ENCODE peak calls at places on chromosomes 5 and 9, in eight cellular contexts. One of them, this sample, is unnamed.

GRCh38 chr5:171705036-171705435 is 80.6 kb upstream of the SMIM23 start:
- DNase-seq in T-helper 2 cell: no peak
- DNase-seq in progenitor cell of endocrine pancreas: no peak
- DNase-seq in GM12892: no peak
- DNase-seq in OCI-M1: no peak
- DNase-seq in WTC11: no peak
- DNase-seq in effector memory CD8-positive, alpha-beta T cell: no peak
- DNase-seq in pons: no peak
- DNase-seq in this sample: no peak

GRCh38 chr9:21995652-21996275 is 1.2 kb downstream of the CDKN2B-AS1 start:
- DNase-seq in T-helper 2 cell: peak; percentile 20
- DNase-seq in effector memory CD8-positive, alpha-beta T cell: no peak
- DNase-seq in progenitor cell of endocrine pancreas: peak; percentile 33
- DNase-seq in OCI-M1: peak; percentile 63
- DNase-seq in WTC11: peak; percentile 49
- DNase-seq in GM12892: peak; percentile 18
- DNase-seq in pons: no peak
- DNase-seq in this sample: peak; percentile 58

GRCh38 chr5:176736271-176736965 is 73.9 kb upstream of the UNC5A start:
- DNase-seq in WTC11: peak; percentile 4
- DNase-seq in pons: no peak
- DNase-seq in GM12892: no peak
- DNase-seq in OCI-M1: no peak
- DNase-seq in progenitor cell of endocrine pancreas: no peak
- DNase-seq in T-helper 2 cell: no peak
- DNase-seq in effector memory CD8-positive, alpha-beta T cell: no peak
- DNase-seq in this sample: no peak

GRCh38 chr5:135215617-135215995 is 181.6 kb upstream of the PITX1 start:
- DNase-seq in effector memory CD8-positive, alpha-beta T cell: no peak
- DNase-seq in OCI-M1: no peak
- DNase-seq in progenitor cell of endocrine pancreas: no peak
- DNase-seq in WTC11: no peak
- DNase-seq in GM12892: no peak
- DNase-seq in T-helper 2 cell: no peak
- DNase-seq in pons: no peak
- DNase-seq in this sample: no peak

GRCh38 chr9:83962165-83962564 is 17.9 kb downstream of the HNRNPK start:
- DNase-seq in pons: no peak
- DNase-seq in OCI-M1: peak; percentile 44
- DNase-seq in progenitor cell of endocrine pancreas: no peak
- DNase-seq in effector memory CD8-positive, alpha-beta T cell: no peak
- DNase-seq in WTC11: no peak
- DNase-seq in GM12892: no peak
- DNase-seq in T-helper 2 cell: no peak
- DNase-seq in this sample: peak; percentile 64

GRCh38 chr9:4547016-4547415 is 56.7 kb downstream of the SLC1A1 start:
- DNase-seq in GM12892: no peak
- DNase-seq in T-helper 2 cell: no peak
- DNase-seq in WTC11: no peak
- DNase-seq in progenitor cell of endocrine pancreas: no peak
- DNase-seq in effector memory CD8-positive, alpha-beta T cell: no peak
- DNase-seq in OCI-M1: peak; percentile 95
- DNase-seq in pons: no peak
- DNase-seq in this sample: peak; percentile 52

GRCh38 chr5:149526855-149527590 is 24.2 kb downstream of the CSNK1A1 start:
- DNase-seq in GM12892: no peak
- DNase-seq in progenitor cell of endocrine pancreas: no peak
- DNase-seq in OCI-M1: peak; percentile 11
- DNase-seq in T-helper 2 cell: no peak
- DNase-seq in effector memory CD8-positive, alpha-beta T cell: no peak
- DNase-seq in WTC11: no peak
- DNase-seq in pons: no peak
- DNase-seq in this sample: no peak

GRCh38 chr9:129641751-129642585 is at the start of gene ASB6:
- DNase-seq in GM12892: peak; percentile 100
- DNase-seq in pons: peak; percentile 91
- DNase-seq in WTC11: peak; percentile 99
- DNase-seq in T-helper 2 cell: peak; percentile 84
- DNase-seq in effector memory CD8-positive, alpha-beta T cell: peak; percentile 93
- DNase-seq in OCI-M1: peak; percentile 98
- DNase-seq in progenitor cell of endocrine pancreas: peak; percentile 100
- DNase-seq in this sample: peak; percentile 97

GRCh38 chr9:37503736-37504135 is 18.0 kb downstream of the POLR1E start:
- DNase-seq in effector memory CD8-positive, alpha-beta T cell: peak; percentile 35
- DNase-seq in OCI-M1: no peak
- DNase-seq in GM12892: no peak
- DNase-seq in progenitor cell of endocrine pancreas: no peak
- DNase-seq in WTC11: no peak
- DNase-seq in pons: no peak
- DNase-seq in T-helper 2 cell: peak; percentile 86
- DNase-seq in this sample: no peak

GRCh38 chr9:129584136-129584535 is 36.8 kb downstream of the C9orf50 start:
- DNase-seq in T-helper 2 cell: peak; percentile 52
- DNase-seq in effector memory CD8-positive, alpha-beta T cell: peak; percentile 62
- DNase-seq in GM12892: no peak
- DNase-seq in progenitor cell of endocrine pancreas: no peak
- DNase-seq in OCI-M1: peak; percentile 90
- DNase-seq in WTC11: peak; percentile 69
- DNase-seq in pons: peak; percentile 78
- DNase-seq in this sample: peak; percentile 84

GRCh38 chr5:118700510-118700909 is 287.8 kb downstream of the DTWD2 start:
- DNase-seq in effector memory CD8-positive, alpha-beta T cell: no peak
- DNase-seq in T-helper 2 cell: no peak
- DNase-seq in progenitor cell of endocrine pancreas: no peak
- DNase-seq in pons: no peak
- DNase-seq in WTC11: no peak
- DNase-seq in GM12892: no peak
- DNase-seq in OCI-M1: no peak
- DNase-seq in this sample: no peak